ENCODE peak calls at places on chromosomes 1 and 21, in five cellular contexts. H, M, I, S and G are unnamed samples.

GRCh38 chr1:41404308-41404755 is 43.1 kb downstream of the FOXO6 start:
- DNase-seq in H (no peak), S (no peak), M (peak), I (no peak), G (no peak)

GRCh38 chr1:41102208-41102607 is 80.7 kb upstream of the SLFNL1 start:
- DNase-seq in H (peak), I (no peak), S (no peak), M (peak), G (peak)

GRCh38 chr1:94721240-94721639 is 98.9 kb upstream of the SLC44A3 start:
- DNase-seq in H (no peak), S (peak), I (no peak), M (no peak), G (no peak)

GRCh38 chr1:207282049-207282448 is 39.4 kb upstream of the CD55 start:
- DNase-seq in H (peak), S (no peak), I (no peak), M (no peak), G (peak)

GRCh38 chr1:162551969-162552683 is 9.4 kb upstream of the UAP1 start:
- DNase-seq in M (no peak), I (no peak), H (no peak), S (no peak), G (peak)

GRCh38 chr1:51044834-51045233 is 57.2 kb upstream of the C1orf185 start:
- DNase-seq in H (peak), S (no peak), I (no peak), M (peak), G (peak)

GRCh38 chr1:150474869-150475268 is 12.3 kb upstream of the TARS2 start:
- DNase-seq in I (no peak), H (no peak), S (no peak), M (no peak), G (peak)

GRCh38 chr1:112643080-112643479 is 23.4 kb downstream of the CAPZA1 start:
- DNase-seq in H (no peak), M (no peak), I (no peak), S (no peak), G (no peak)

GRCh38 chr1:207067695-207068094 is 14.6 kb downstream of the PFKFB2 start:
- DNase-seq in I (no peak), M (no peak), S (no peak), H (no peak), G (no peak)

GRCh38 chr1:107535091-107535490 is 394.3 kb downstream of the NTNG1 start:
- DNase-seq in H (no peak), S (no peak), M (no peak), I (no peak), G (no peak)

GRCh38 chr21:39086547-39086946 is 96.7 kb downstream of the PSMG1 start:
- DNase-seq in M (no peak), I (no peak), S (no peak), H (no peak), G (no peak)

GRCh38 chr21:46171996-46172862 is 12.0 kb downstream of the SPATC1L start:
- DNase-seq in H (no peak), I (no peak), S (no peak), M (no peak), G (no peak)

GRCh38 chr1:64886877-64887276 is 79.5 kb downstream of the JAK1 start:
- DNase-seq in I (no peak), M (no peak), S (no peak), H (no peak), G (no peak)

GRCh38 chr1:40789675-40790430 is 6.3 kb downstream of the KCNQ4 start:
- DNase-seq in H (no peak), I (no peak), M (no peak), S (no peak), G (no peak)

GRCh38 chr21:31696424-31696823 is 35.5 kb downstream of the SCAF4 start:
- DNase-seq in I (no peak), S (no peak), M (no peak), H (no peak), G (no peak)

GRCh38 chr1:199122532-199123311 is 483.9 kb downstream of the PTPRC start:
- DNase-seq in M (no peak), I (no peak), H (peak), S (no peak), G (peak)

GRCh38 chr1:186536272-186536905 is 75.5 kb upstream of the PDC start:
- DNase-seq in H (peak), M (no peak), S (peak), I (no peak), G (peak)

GRCh38 chr1:37478451-37478871 is 4.1 kb downstream of the ZC3H12A start:
- DNase-seq in S (peak), M (no peak), H (peak), I (peak), G (peak)

GRCh38 chr1:101520302-101520701 is 283.5 kb downstream of the S1PR1 start:
- DNase-seq in I (no peak), S (no peak), M (peak), H (peak), G (peak)

GRCh38 chr1:203551550-203551949 is 57.6 kb downstream of the OPTC start:
- DNase-seq in I (no peak), M (no peak), H (no peak), S (no peak), G (peak)